ENCODE peak calls at places on chromosomes 6 and 20, in ten cellular contexts. Q, X, K, T, N, B, E, V, M and W are unnamed samples.

GRCh38 chr20:50215101-50215500 is 24.5 kb downstream of the CEBPB start:
- DNase-seq in E (no peak), Q (peak; percentile 48), B (no peak), M (peak; percentile 38), T (no peak), X (no peak), N (no peak), V (peak; percentile 4), K (no peak), W (no peak)

GRCh38 chr20:40287683-40288082 is 401.4 kb downstream of the MAFB start:
- DNase-seq in E (no peak), M (no peak), X (no peak), B (no peak), T (no peak), N (no peak), K (no peak), Q (no peak), V (no peak), W (no peak)

GRCh38 chr6:13479206-13479797 is 8.1 kb downstream of the GFOD1 start:
- DNase-seq in N (no peak), Q (no peak), X (no peak), B (no peak), V (no peak), T (peak; percentile 27), M (no peak), E (no peak), K (no peak), W (peak; percentile 72)

GRCh38 chr6:71478834-71479541 is 190.4 kb downstream of the OGFRL1 start:
- DNase-seq in Q (peak; percentile 94), X (no peak), T (peak; percentile 6), K (no peak), M (peak; percentile 96), E (peak; percentile 98), N (no peak), V (no peak), B (no peak), W (no peak)

GRCh38 chr6:157997893-157998608 is 16.4 kb downstream of the SYNJ2 start:
- DNase-seq in B (no peak), M (no peak), E (no peak), N (no peak), K (no peak), V (no peak), Q (no peak), X (no peak), T (no peak), W (no peak)

GRCh38 chr6:154572592-154572991 is 62.1 kb upstream of the CNKSR3 start:
- DNase-seq in Q (no peak), X (no peak), V (no peak), N (no peak), M (peak; percentile 9), E (no peak), K (no peak), B (no peak), T (no peak), W (no peak)

GRCh38 chr20:64238115-64238825 is 17.3 kb upstream of the PCMTD2 start:
- DNase-seq in M (no peak), N (no peak), X (no peak), K (no peak), B (no peak), E (no peak), T (peak; percentile 36), V (peak; percentile 2), Q (no peak), W (no peak)

GRCh38 chr6:147667082-147667481 is 158.6 kb downstream of the SAMD5 start:
- DNase-seq in T (no peak), E (no peak), N (no peak), M (no peak), X (no peak), K (no peak), B (no peak), Q (no peak), V (no peak), W (no peak)

GRCh38 chr20:47305667-47306066 is 50.8 kb downstream of the ZMYND8 start:
- DNase-seq in E (no peak), M (peak; percentile 15), Q (no peak), K (no peak), X (no peak), T (no peak), B (no peak), N (no peak), V (no peak), W (no peak)

GRCh38 chr20:572752-573151 is 29.2 kb upstream of the CSNK2A1 start:
- DNase-seq in T (no peak), M (no peak), N (no peak), V (no peak), B (no peak), Q (no peak), X (no peak), K (no peak), E (no peak), W (no peak)

GRCh38 chr20:19427913-19428800 is 215.7 kb downstream of the SLC24A3 start:
- DNase-seq in X (no peak), Q (no peak), M (no peak), T (peak; percentile 95), E (no peak), B (no peak), K (no peak), N (no peak), V (no peak), W (peak; percentile 3)

GRCh38 chr20:36193937-36194712 is 39.6 kb downstream of the EPB41L1 start:
- DNase-seq in X (no peak), M (no peak), B (no peak), N (no peak), V (no peak), K (no peak), T (no peak), Q (no peak), E (no peak), W (no peak)

GRCh38 chr6:26097268-26097875 is 10.1 kb downstream of the HFE start:
- DNase-seq in E (no peak), V (no peak), T (peak; percentile 22), Q (peak; percentile 52), K (peak; percentile 46), M (peak; percentile 45), X (peak; percentile 74), B (peak; percentile 54), N (peak; percentile 15), W (peak; percentile 79)

GRCh38 chr6:45677381-45677992 is 299.8 kb upstream of the SUPT3H start:
- DNase-seq in K (no peak), Q (no peak), T (peak; percentile 93), N (no peak), E (no peak), M (no peak), X (no peak), B (no peak), V (no peak), W (peak; percentile 82)

GRCh38 chr20:3843490-3843889 is 3.1 kb upstream of the MAVS start:
- DNase-seq in E (no peak), Q (peak; percentile 65), N (peak; percentile 87), V (no peak), T (peak; percentile 63), X (no peak), K (no peak), B (no peak), M (peak; percentile 69), W (no peak)

GRCh38 chr20:47762699-47763098 is 22.6 kb downstream of the SULF2 start:
- DNase-seq in X (no peak), B (no peak), K (no peak), T (no peak), M (no peak), V (no peak), Q (no peak), N (no peak), E (no peak), W (no peak)

GRCh38 chr6:137673603-137674002 is 179.4 kb upstream of the OLIG3 start:
- DNase-seq in N (no peak), B (no peak), Q (no peak), X (no peak), M (no peak), V (no peak), K (no peak), E (no peak), T (no peak), W (no peak)

GRCh38 chr6:28587746-28588075 is 62.0 kb downstream of the GPX5 start:
- DNase-seq in V (no peak), E (no peak), B (no peak), M (no peak), K (no peak), X (no peak), N (no peak), Q (no peak), T (no peak), W (no peak)

GRCh38 chr6:28978959-28979561 is 26.1 kb downstream of the ZNF311 start:
- DNase-seq in T (no peak), N (no peak), B (no peak), V (no peak), X (no peak), K (no peak), Q (no peak), M (no peak), E (no peak), W (no peak)

GRCh38 chr20:23820493-23820892 is 6.0 kb downstream of the CST2 start:
- DNase-seq in B (no peak), M (peak; percentile 36), V (no peak), X (no peak), E (no peak), T (no peak), K (no peak), N (no peak), Q (no peak), W (no peak)

GRCh38 chr6:75117701-75118100 is 88.2 kb downstream of the COL12A1 start:
- DNase-seq in K (no peak), N (no peak), B (no peak), Q (no peak), M (no peak), E (no peak), V (no peak), X (no peak), T (no peak), W (no peak)

GRCh38 chr20:43372051-43372450 is 85.6 kb upstream of the SRSF6 start:
- DNase-seq in M (no peak), X (no peak), K (no peak), E (no peak), Q (no peak), B (no peak), V (no peak), N (no peak), T (no peak), W (no peak)

GRCh38 chr6:4402477-4402976 is 267.2 kb upstream of the ECI2 start:
- DNase-seq in B (peak; percentile 63), T (no peak), N (peak; percentile 35), V (no peak), K (no peak), X (no peak), E (peak; percentile 66), M (peak; percentile 77), Q (peak; percentile 85), W (no peak)

GRCh38 chr6:30889921-30890645 is 5.8 kb downstream of the DDR1 start:
- DNase-seq in N (no peak), K (peak; percentile 88), X (peak; percentile 74), E (no peak), Q (no peak), T (no peak), V (no peak), M (no peak), B (no peak), W (no peak)

GRCh38 chr20:16419138-16419715 is 154.0 kb downstream of the KIF16B start:
- DNase-seq in K (no peak), Q (no peak), M (no peak), E (no peak), N (no peak), X (no peak), V (no peak), B (no peak), T (no peak), W (no peak)

GRCh38 chr6:166620478-166621113 is 6.5 kb downstream of the RPS6KA2 start:
- DNase-seq in K (no peak), V (no peak), T (no peak), M (peak; percentile 30), Q (no peak), N (no peak), B (no peak), X (no peak), E (no peak), W (no peak)

GRCh38 chr20:25139061-25139705 is 56.3 kb upstream of the ENTPD6 start:
- DNase-seq in Q (no peak), T (no peak), K (no peak), E (no peak), X (peak; percentile 61), N (no peak), V (no peak), M (no peak), B (no peak), W (no peak)

GRCh38 chr6:6643398-6643797 is 54.9 kb downstream of the LY86 start:
- DNase-seq in V (no peak), M (no peak), Q (no peak), N (no peak), E (no peak), B (no peak), K (no peak), T (no peak), X (no peak), W (no peak)